ENCODE peak calls at places on chromosome 7, in five cellular contexts. E is A549, Z is H1, W is esophagus squamous epithelium, K is HCT116. J is an unnamed sample.

GRCh38 chr7:22332481-22332880 is 24.5 kb downstream of the RAPGEF5 start:
- DNase-seq in E (no peak), Z (no peak), W (no peak), K (no peak), J (no peak)

GRCh38 chr7:127844707-127845331 is 186.4 kb downstream of the LRRC4 start:
- DNase-seq in E (no peak), Z (no peak), W (no peak), K (no peak), J (no peak)

GRCh38 chr7:102095933-102096332 is 190.7 kb upstream of the SH2B2 start:
- DNase-seq in E (no peak), Z (no peak), W (no peak), K (no peak), J (no peak)

GRCh38 chr7:5692845-5693278 is 88.6 kb downstream of the RNF216 start:
- DNase-seq in E (peak), Z (no peak), W (no peak), K (no peak), J (peak)

GRCh38 chr7:84412161-84412969 is 217.8 kb upstream of the SEMA3A start:
- DNase-seq in E (peak), Z (no peak), W (no peak), K (peak), J (peak)

GRCh38 chr7:150860291-150860977 is 8.1 kb downstream of the AOC1 start:
- DNase-seq in E (no peak), Z (no peak), W (no peak), K (no peak), J (no peak)

GRCh38 chr7:136911362-136911761 is 42.9 kb downstream of the CHRM2 start:
- DNase-seq in E (peak), Z (no peak), W (no peak), K (no peak), J (no peak)

GRCh38 chr7:131164025-131164899 is 163.4 kb upstream of the MKLN1 start:
- DNase-seq in E (peak), Z (no peak), W (no peak), K (peak), J (no peak)

GRCh38 chr7:15085361-15085760 is 182.8 kb upstream of the DGKB start:
- DNase-seq in E (no peak), Z (no peak), W (no peak), K (no peak), J (no peak)

DNA sequence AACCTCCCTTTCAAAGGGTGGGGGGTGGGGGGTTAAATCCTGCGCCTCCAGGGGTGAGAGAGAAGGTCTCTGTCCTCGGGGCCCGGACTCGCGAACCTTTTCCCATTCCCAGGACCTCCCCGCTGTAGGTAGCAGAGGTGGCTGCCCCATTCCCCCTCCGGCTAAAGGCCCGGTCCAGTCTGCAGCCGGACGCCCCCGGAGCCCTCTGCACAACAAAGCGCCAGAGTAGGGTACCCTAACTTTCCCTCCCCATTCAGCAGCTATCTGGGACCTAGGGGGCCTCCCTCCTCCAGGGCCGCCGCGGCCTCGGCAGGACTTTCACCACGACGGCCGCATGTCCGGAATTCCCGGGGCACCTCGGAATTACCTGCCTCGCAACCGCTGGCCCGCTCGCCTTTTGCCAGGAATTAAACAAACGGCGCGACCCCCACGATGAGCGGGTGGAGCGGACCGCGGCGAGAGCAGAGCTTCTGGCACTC is 1.7 kb downstream of the CDK6 start:
- DNase-seq in E (no peak), Z (no peak), W (no peak), K (no peak), J (no peak)
- TF ChIP-seq POLR2A in E (no peak), Z (no peak), W (no peak), K (no peak), J (peak)

GRCh38 chr7:143388051-143388450 is 6.9 kb downstream of the ZYX start:
- DNase-seq in E (no peak), Z (no peak), W (no peak), K (no peak), J (no peak)

GRCh38 chr7:143385891-143386781 is 5.0 kb downstream of the ZYX start:
- DNase-seq in E (no peak), Z (no peak), W (no peak), K (no peak), J (no peak)

GRCh38 chr7:143388491-143389101 is 7.5 kb downstream of the ZYX start:
- DNase-seq in E (no peak), Z (no peak), W (no peak), K (no peak), J (no peak)

GRCh38 chr7:143389316-143390097 is 8.4 kb downstream of the ZYX start:
- DNase-seq in E (no peak), Z (no peak), W (no peak), K (no peak), J (no peak)

GRCh38 chr7:143387156-143387975 is 6.2 kb downstream of the ZYX start:
- DNase-seq in E (peak), Z (no peak), W (no peak), K (no peak), J (no peak)
- TF ChIP-seq POLR2A in E (no peak), Z (peak), W (peak), K (no peak), J (no peak)

GRCh38 chr7:121608785-121609184 is 212.7 kb upstream of the FAM3C start:
- DNase-seq in E (no peak), Z (no peak), W (no peak), K (no peak), J (no peak)
- TF ChIP-seq POLR2A in E (no peak), Z (no peak), W (no peak), K (no peak), J (no peak)

GRCh38 chr7:2522780-2523433 is 3.3 kb downstream of the LFNG start:
- DNase-seq in E (peak), Z (no peak), W (no peak), K (peak), J (peak)
- TF ChIP-seq POLR2A in E (no peak), Z (no peak), W (no peak), K (no peak), J (no peak)

GRCh38 chr7:152015600-152015999 is 9.9 kb upstream of the GALNT11 start:
- DNase-seq in E (no peak), Z (no peak), W (no peak), K (no peak), J (no peak)

GRCh38 chr7:152013230-152013629 is 12.2 kb upstream of the GALNT11 start:
- DNase-seq in E (no peak), Z (no peak), W (no peak), K (no peak), J (no peak)

GRCh38 chr7:152013974-152014373 is 11.5 kb upstream of the GALNT11 start:
- DNase-seq in E (no peak), Z (no peak), W (no peak), K (no peak), J (no peak)

GRCh38 chr7:152016947-152017346 is 8.5 kb upstream of the GALNT11 start:
- DNase-seq in E (no peak), Z (no peak), W (no peak), K (no peak), J (no peak)

DNA sequence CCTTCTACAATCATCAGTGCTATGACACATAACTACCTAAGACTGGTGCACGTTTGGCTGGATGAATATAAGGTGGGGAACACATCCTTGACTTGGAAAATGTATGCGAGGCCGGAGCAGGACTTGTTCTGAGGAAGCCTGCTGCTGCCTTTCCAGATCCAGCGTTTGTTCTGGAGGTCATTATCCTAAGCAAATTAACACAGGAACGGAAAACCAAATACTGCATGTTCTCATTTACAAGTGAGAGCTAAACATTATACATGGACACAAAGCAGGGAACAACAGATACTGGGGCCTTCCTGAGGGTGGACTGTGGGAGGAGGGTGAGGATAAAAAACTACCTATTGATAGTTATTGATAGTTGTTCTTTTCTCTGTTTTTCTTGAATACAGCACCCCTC is 10.8 kb upstream of the GALNT11 start:
- DNase-seq in E (no peak), Z (no peak), W (no peak), K (no peak), J (no peak)
- TF ChIP-seq POLR2A in E (no peak), Z (no peak), W (no peak), K (no peak), J (no peak)

GRCh38 chr7:19708397-19709248 is at the start of gene POLR1F:
- DNase-seq in E (peak), Z (peak), W (peak), K (peak), J (peak)
- TF ChIP-seq POLR2A in E (peak), Z (peak), W (no peak), K (peak), J (peak)

GRCh38 chr7:135211179-135211945 is at the start of gene WDR91:
- DNase-seq in E (peak), Z (peak), W (peak), K (peak), J (peak)
- TF ChIP-seq POLR2A in E (peak), Z (peak), W (no peak), K (no peak), J (peak)

GRCh38 chr7:158863611-158864506 is 7.5 kb downstream of the DYNC2I1 start:
- DNase-seq in E (peak), Z (no peak), W (no peak), K (peak), J (peak)
- TF ChIP-seq POLR2A in E (no peak), Z (no peak), W (no peak), K (no peak), J (peak)

GRCh38 chr7:37942934-37943610 is 22.6 kb downstream of the EPDR1 start:
- DNase-seq in E (peak), Z (no peak), W (no peak), K (no peak), J (peak)

GRCh38 chr7:37947138-37947839 is 26.8 kb downstream of the EPDR1 start:
- DNase-seq in E (no peak), Z (no peak), W (no peak), K (no peak), J (no peak)

GRCh38 chr7:37944737-37945054 is 24.3 kb downstream of the EPDR1 start:
- DNase-seq in E (no peak), Z (no peak), W (no peak), K (no peak), J (no peak)

GRCh38 chr7:37943905-37944736 is 23.7 kb downstream of the EPDR1 start:
- DNase-seq in E (no peak), Z (no peak), W (no peak), K (no peak), J (no peak)

DNA sequence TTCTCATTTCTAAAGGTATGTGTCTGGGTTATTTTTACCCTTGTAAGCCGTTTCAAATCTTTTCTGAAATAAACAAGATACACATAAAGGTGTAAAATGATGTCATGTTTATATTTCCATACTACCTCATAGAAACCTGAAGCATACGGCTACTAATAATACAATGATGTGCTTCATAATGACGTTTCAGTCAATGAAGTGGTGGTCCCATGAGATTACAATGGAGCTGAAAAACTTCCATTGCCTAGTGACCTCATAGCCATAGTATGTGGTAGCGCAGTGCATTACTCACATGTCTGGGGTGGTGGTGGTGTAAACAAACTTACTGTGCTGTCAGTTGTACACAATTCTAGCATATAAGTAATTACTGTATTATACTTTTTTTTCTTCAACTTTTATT is 24.9 kb downstream of the EPDR1 start:
- DNase-seq in E (no peak), Z (no peak), W (no peak), K (no peak), J (no peak)
- TF ChIP-seq POLR2A in E (no peak), Z (no peak), W (no peak), K (no peak), J (no peak)

J was measured in H54.